ENCODE peak calls at places on chromosomes 6 and 20, in seven cellular contexts. S, L, G, P, K, E and F are unnamed samples.

GRCh38 chr6:8855411-8855810 is 420.1 kb upstream of the SLC35B3 start:
- DNase-seq in S (no peak), L (no peak), G (no peak), P (no peak), K (no peak), E (no peak), F (no peak)

GRCh38 chr6:31498748-31499147 is 803 bp downstream of the MICB start:
- DNase-seq in S (peak; percentile 31), L (no peak), G (no peak), P (no peak), K (no peak), E (peak; percentile 28), F (no peak)

GRCh38 chr20:12152996-12153395 is 235.3 kb downstream of the BTBD3 start:
- DNase-seq in S (peak; percentile 25), L (no peak), G (no peak), P (no peak), K (peak; percentile 14), E (peak; percentile 75), F (no peak)

GRCh38 chr20:10590950-10591349 is 82.8 kb downstream of the JAG1 start:
- DNase-seq in S (no peak), L (no peak), G (no peak), P (no peak), K (no peak), E (no peak), F (no peak)

GRCh38 chr6:52362443-52363221 is 681 bp downstream of the PAQR8 start:
- DNase-seq in S (peak; percentile 50), L (no peak), G (no peak), P (peak; percentile 63), K (no peak), E (peak; percentile 57), F (no peak)

GRCh38 chr6:20953019-20953418 is 418.8 kb downstream of the CDKAL1 start:
- DNase-seq in S (no peak), L (no peak), G (peak; percentile 9), P (no peak), K (no peak), E (no peak), F (peak; percentile 94)

GRCh38 chr6:53244958-53245357 is 96.3 kb upstream of the GCM1 start:
- DNase-seq in S (peak; percentile 4), L (no peak), G (no peak), P (no peak), K (no peak), E (no peak), F (no peak)

GRCh38 chr6:130134594-130134993 is 88.2 kb downstream of the SAMD3 start:
- DNase-seq in S (no peak), L (no peak), G (no peak), P (no peak), K (no peak), E (peak; percentile 6), F (no peak)

GRCh38 chr6:154815938-154816820 is 83.0 kb downstream of the SCAF8 start:
- DNase-seq in S (peak; percentile 59), L (no peak), G (no peak), P (no peak), K (no peak), E (no peak), F (no peak)

GRCh38 chr6:104669483-104669882 is 190.2 kb downstream of the HACE1 start:
- DNase-seq in S (no peak), L (no peak), G (no peak), P (no peak), K (no peak), E (no peak), F (no peak)

GRCh38 chr20:50270569-50270968 is 79.9 kb downstream of the CEBPB start:
- DNase-seq in S (no peak), L (no peak), G (no peak), P (no peak), K (no peak), E (no peak), F (no peak)

GRCh38 chr20:62688855-62689460 is 19.7 kb upstream of the NTSR1 start:
- DNase-seq in S (peak; percentile 9), L (no peak), G (no peak), P (no peak), K (no peak), E (peak; percentile 47), F (no peak)

GRCh38 chr20:8018928-8019177 is 708 bp downstream of the TMX4 start:
- DNase-seq in S (no peak), L (no peak), G (no peak), P (no peak), K (no peak), E (no peak), F (peak; percentile 29)

GRCh38 chr20:35344354-35344837 is 52.2 kb upstream of the FAM83C start:
- DNase-seq in S (peak; percentile 59), L (no peak), G (peak; percentile 44), P (no peak), K (no peak), E (peak; percentile 86), F (no peak)

GRCh38 chr6:151716446-151717047 is 90.9 kb upstream of the ESR1 start:
- DNase-seq in S (no peak), L (no peak), G (peak; percentile 53), P (no peak), K (no peak), E (peak; percentile 14), F (no peak)

GRCh38 chr20:3258429-3258828 is 19.4 kb upstream of the SLC4A11 start:
- DNase-seq in S (no peak), L (no peak), G (no peak), P (no peak), K (no peak), E (no peak), F (no peak)

GRCh38 chr20:1466211-1467081 is at the start of gene NSFL1C:
- DNase-seq in S (peak; percentile 98), L (peak; percentile 78), G (peak; percentile 93), P (peak; percentile 96), K (peak; percentile 85), E (peak; percentile 91), F (peak; percentile 36)

GRCh38 chr20:62876826-62877728 is 15.5 kb upstream of the TCFL5 start:
- DNase-seq in S (no peak), L (no peak), G (no peak), P (no peak), K (no peak), E (no peak), F (no peak)

GRCh38 chr6:45845546-45845945 is 170.1 kb downstream of the CLIC5 start:
- DNase-seq in S (peak; percentile 79), L (no peak), G (no peak), P (no peak), K (peak; percentile 10), E (peak; percentile 53), F (no peak)

GRCh38 chr6:112253505-112253841 is 894 bp downstream of the LAMA4 start:
- DNase-seq in S (no peak), L (no peak), G (peak; percentile 20), P (no peak), K (no peak), E (peak; percentile 38), F (no peak)

GRCh38 chr20:2751868-2752630 is 48.4 kb downstream of the CPXM1 start:
- DNase-seq in S (peak; percentile 67), L (no peak), G (peak; percentile 13), P (no peak), K (no peak), E (peak; percentile 28), F (no peak)

GRCh38 chr6:65937982-65938381 is 231.0 kb upstream of the EYS start:
- DNase-seq in S (no peak), L (no peak), G (no peak), P (no peak), K (no peak), E (no peak), F (no peak)

GRCh38 chr6:146027586-146028249 is 1.1 kb upstream of the GRM1 start:
- DNase-seq in S (no peak), L (no peak), G (peak; percentile 17), P (peak; percentile 58), K (no peak), E (no peak), F (no peak)

GRCh38 chr6:166424431-166424830 is 41.7 kb upstream of the MPC1 start:
- DNase-seq in S (no peak), L (no peak), G (no peak), P (no peak), K (no peak), E (no peak), F (no peak)

GRCh38 chr6:161103475-161103874 is 111.9 kb downstream of the MAP3K4 start:
- DNase-seq in S (no peak), L (no peak), G (no peak), P (peak; percentile 66), K (no peak), E (no peak), F (no peak)

GRCh38 chr20:21396045-21396893 is 1.1 kb downstream of the NKX2-4 start:
- DNase-seq in S (no peak), L (no peak), G (no peak), P (no peak), K (no peak), E (no peak), F (no peak)

GRCh38 chr20:21628800-21629199 is 76.7 kb upstream of the PAX1 start:
- DNase-seq in S (no peak), L (no peak), G (no peak), P (no peak), K (no peak), E (no peak), F (no peak)

GRCh38 chr6:13355969-13356368 is 27.6 kb upstream of the TBC1D7 start:
- DNase-seq in S (no peak), L (no peak), G (no peak), P (no peak), K (no peak), E (peak; percentile 40), F (no peak)

GRCh38 chr20:53800883-53801604 is 207.4 kb upstream of the ZNF217 start:
- DNase-seq in S (no peak), L (no peak), G (no peak), P (no peak), K (no peak), E (no peak), F (no peak)

GRCh38 chr6:12476484-12476883 is 186.3 kb downstream of the EDN1 start:
- DNase-seq in S (no peak), L (no peak), G (no peak), P (no peak), K (no peak), E (no peak), F (no peak)

GRCh38 chr6:26105842-26106241 is 18.6 kb downstream of the HFE start:
- DNase-seq in S (no peak), L (no peak), G (no peak), P (no peak), K (no peak), E (peak; percentile 39), F (no peak)

GRCh38 chr6:158765509-158766068 is 53.6 kb downstream of the EZR start:
- DNase-seq in S (no peak), L (no peak), G (no peak), P (no peak), K (no peak), E (no peak), F (no peak)

GRCh38 chr20:61933951-61934715 is 131.5 kb downstream of the TAF4 start:
- DNase-seq in S (no peak), L (no peak), G (no peak), P (peak; percentile 26), K (no peak), E (no peak), F (no peak)

GRCh38 chr6:71887006-71887743 is 825 bp downstream of the RIMS1 start:
- DNase-seq in S (peak; percentile 33), L (no peak), G (no peak), P (peak; percentile 40), K (no peak), E (no peak), F (no peak)

GRCh38 chr6:105510746-105511145 is 107.9 kb upstream of the PREP start:
- DNase-seq in S (peak; percentile 66), L (no peak), G (no peak), P (no peak), K (peak; percentile 20), E (peak; percentile 28), F (no peak)